ENCODE peak calls at places on chromosomes 5 and 9, in four cellular contexts. A is tibial artery, Z is neural progenitor cell, N is sigmoid colon. P is an unnamed sample.
A peak's percentile ranks its signal among the peaks of the same experiment; 100 is the strongest.

GRCh38 chr5:99019812-99020697 is 91.2 kb upstream of the CHD1 start:
- DNase-seq in A (no peak), Z (no peak), N (no peak), P (peak; percentile 64)

GRCh38 chr9:21392270-21392669 is 7.1 kb upstream of the IFNA2 start:
- DNase-seq in A (no peak), Z (peak; percentile 39), N (no peak), P (peak; percentile 35)

GRCh38 chr5:171845857-171846785 is 60.5 kb downstream of the SMIM23 start:
- DNase-seq in A (peak; percentile 52), Z (peak; percentile 28), N (no peak), P (no peak)

GRCh38 chr5:55415071-55415470 is 107.3 kb downstream of the MTREX start:
- DNase-seq in A (no peak), Z (no peak), N (no peak), P (no peak)

GRCh38 chr9:129938291-129938979 is 103.2 kb downstream of the USP20 start:
- DNase-seq in A (no peak), Z (no peak), N (no peak), P (no peak)

GRCh38 chr5:68169898-68170297 is 45.7 kb upstream of the PIK3R1 start:
- DNase-seq in A (no peak), Z (peak; percentile 79), N (peak; percentile 84), P (no peak)

GRCh38 chr9:133869674-133870419 is 122.3 kb downstream of the VAV2 start:
- DNase-seq in A (no peak), Z (no peak), N (no peak), P (no peak)

GRCh38 chr5:159341914-159342313 is 11.6 kb upstream of the IL12B start:
- DNase-seq in A (peak; percentile 76), Z (no peak), N (no peak), P (peak; percentile 92)

GRCh38 chr5:57366744-57367143 is 115.9 kb downstream of the ACTBL2 start:
- DNase-seq in A (no peak), Z (no peak), N (no peak), P (peak; percentile 87)

GRCh38 chr5:78543916-78544315 is 104.7 kb downstream of the LHFPL2 start:
- DNase-seq in A (no peak), Z (no peak), N (peak; percentile 43), P (no peak)

GRCh38 chr5:43702815-43703214 is 99.8 kb downstream of the NNT start:
- DNase-seq in A (no peak), Z (peak; percentile 17), N (no peak), P (no peak)

GRCh38 chr5:11069041-11069440 is 308.0 kb upstream of the DAP start:
- DNase-seq in A (no peak), Z (no peak), N (no peak), P (no peak)

GRCh38 chr9:32395483-32396216 is 11.2 kb downstream of the ACO1 start:
- DNase-seq in A (peak; percentile 72), Z (no peak), N (peak; percentile 78), P (peak; percentile 82)

GRCh38 chr5:433836-434235 is 9.1 kb upstream of the EXOC3 start:
- DNase-seq in A (peak; percentile 3), Z (no peak), N (peak; percentile 51), P (no peak)

GRCh38 chr9:71685394-71685793 is 82.9 kb downstream of the CEMIP2 start:
- DNase-seq in A (no peak), Z (no peak), N (no peak), P (no peak)

GRCh38 chr9:6686396-6686795 is 40.9 kb upstream of the GLDC start:
- DNase-seq in A (no peak), Z (no peak), N (no peak), P (peak; percentile 42)

GRCh38 chr5:132681983-132682382 is 8.2 kb downstream of the IL4 start:
- DNase-seq in A (no peak), Z (no peak), N (no peak), P (peak; percentile 45)

GRCh38 chr5:132763369-132764036 is 13.5 kb downstream of the SEPTIN8 start:
- DNase-seq in A (no peak), Z (no peak), N (no peak), P (no peak)

GRCh38 chr5:3033033-3033755 is 281.7 kb upstream of the IRX2 start:
- DNase-seq in A (no peak), Z (peak; percentile 23), N (no peak), P (no peak)

GRCh38 chr5:141094481-141095262 is at the start of gene PCDHB2:
- DNase-seq in A (peak; percentile 25), Z (peak; percentile 94), N (no peak), P (peak; percentile 23)

GRCh38 chr9:99677281-99677680 is 144.4 kb upstream of the NR4A3 start:
- DNase-seq in A (no peak), Z (no peak), N (no peak), P (peak; percentile 45)

GRCh38 chr5:73454379-73455036 is 5.9 kb upstream of the FOXD1 start:
- DNase-seq in A (no peak), Z (peak; percentile 84), N (no peak), P (peak; percentile 84)

GRCh38 chr5:1293416-1293996 is 1.4 kb downstream of the TERT start:
- DNase-seq in A (no peak), Z (no peak), N (no peak), P (no peak)

GRCh38 chr9:100573655-100574260 is 4.1 kb upstream of the CAVIN4 start:
- DNase-seq in A (no peak), Z (no peak), N (no peak), P (no peak)

GRCh38 chr5:135031813-135032612 is 2.0 kb downstream of the PITX1 start:
- DNase-seq in A (no peak), Z (peak; percentile 51), N (no peak), P (no peak)

GRCh38 chr9:70924380-70924779 is 197.0 kb downstream of the TRPM3 start:
- DNase-seq in A (no peak), Z (no peak), N (no peak), P (peak; percentile 14)

GRCh38 chr9:126348911-126349550 is 22.4 kb downstream of the MVB12B start:
- DNase-seq in A (no peak), Z (no peak), N (no peak), P (no peak)

GRCh38 chr9:94623253-94623652 is 16.1 kb downstream of the FBP1 start:
- DNase-seq in A (peak; percentile 28), Z (peak; percentile 70), N (no peak), P (peak; percentile 32)

GRCh38 chr9:16316406-16316805 is 554.1 kb downstream of the BNC2 start:
- DNase-seq in A (no peak), Z (no peak), N (peak; percentile 55), P (no peak)

GRCh38 chr5:76528547-76529334 is 94.5 kb downstream of the F2RL2 start:
- DNase-seq in A (no peak), Z (no peak), N (no peak), P (no peak)

GRCh38 chr9:74697535-74697934 is 190.2 kb downstream of the TRPM6 start:
- DNase-seq in A (no peak), Z (no peak), N (no peak), P (no peak)

GRCh38 chr5:116773926-116774325 is 199.3 kb upstream of the SEMA6A start:
- DNase-seq in A (no peak), Z (peak; percentile 80), N (no peak), P (no peak)

DNA sequence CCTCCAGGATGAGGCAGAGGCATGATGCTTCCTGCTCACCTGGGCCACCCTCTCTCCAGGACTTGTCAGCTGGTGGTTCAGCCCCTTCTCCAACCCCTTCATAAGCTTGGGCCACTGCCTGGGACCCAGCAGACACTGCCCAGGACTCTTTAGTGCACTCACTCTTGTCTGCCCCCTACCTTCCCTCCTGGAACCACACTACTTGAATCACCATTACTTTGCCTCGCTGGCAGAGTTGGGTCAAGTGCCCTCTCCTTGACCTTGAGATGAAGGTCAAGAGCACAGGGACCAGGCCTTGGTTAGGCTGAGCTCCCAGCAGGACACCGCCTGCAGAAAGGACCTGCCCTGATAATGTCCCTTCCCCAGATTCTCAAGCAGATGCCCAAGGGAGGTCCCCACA is 8.5 kb upstream of the ENDOG start:
- DNase-seq in A (no peak), Z (no peak), N (no peak), P (no peak)
- TF ChIP-seq CTCF in A (no peak), Z (peak; percentile 22), N (no peak), P (no peak)

GRCh38 chr9:88661759-88662158 is 126.8 kb downstream of the NXNL2 start:
- DNase-seq in A (no peak), Z (no peak), N (no peak), P (peak; percentile 16)
- TF ChIP-seq CTCF in A (no peak), Z (no peak), N (no peak), P (no peak)

DNA sequence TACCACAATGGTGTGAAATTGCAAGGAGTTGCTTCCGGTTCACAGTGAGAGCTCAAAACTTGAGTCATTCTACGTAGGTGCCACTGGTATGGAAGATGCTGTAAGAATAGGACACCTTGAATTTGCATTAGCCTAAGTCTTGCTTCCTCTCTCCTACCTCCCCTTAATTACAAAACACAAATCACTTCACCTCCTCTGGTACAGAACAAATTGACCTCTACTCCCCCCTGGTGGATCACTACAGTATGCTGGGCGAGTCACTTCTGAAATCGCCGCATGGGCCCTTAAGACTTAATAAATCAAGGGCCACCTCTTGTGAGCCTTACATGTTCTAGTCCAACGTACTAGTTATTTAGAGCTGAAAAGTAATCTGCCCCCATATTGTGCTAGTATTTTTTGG is 145.3 kb upstream of the SMARCA2 start:
- DNase-seq in A (no peak), Z (peak; percentile 64), N (no peak), P (peak; percentile 42)
- TF ChIP-seq CTCF in A (peak; percentile 7), Z (peak; percentile 78), N (peak; percentile 18), P (peak; percentile 56)

DNA sequence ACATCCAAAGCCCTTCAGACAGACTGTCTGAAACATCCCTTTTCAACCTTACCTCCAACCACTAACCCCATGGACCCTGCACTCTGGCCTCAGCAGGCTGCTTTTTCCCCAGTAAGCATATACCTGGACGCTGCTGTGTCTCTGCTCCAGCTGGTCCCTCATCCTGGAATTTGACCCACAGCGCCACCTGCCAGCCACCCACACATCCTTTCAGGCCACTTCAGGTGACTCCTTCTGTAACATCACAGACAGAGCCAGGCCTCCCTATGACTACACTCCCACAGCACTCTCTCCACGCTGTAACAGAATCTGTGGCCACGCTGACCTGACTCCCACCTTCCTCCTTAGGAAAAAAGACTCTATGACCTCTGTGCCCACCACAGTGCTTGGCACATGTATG is 3.4 kb downstream of the MGAT1 start:
- DNase-seq in A (no peak), Z (peak; percentile 55), N (peak; percentile 54), P (peak; percentile 49)
- TF ChIP-seq CTCF in A (no peak), Z (peak; percentile 63), N (no peak), P (peak; percentile 43)

DNA sequence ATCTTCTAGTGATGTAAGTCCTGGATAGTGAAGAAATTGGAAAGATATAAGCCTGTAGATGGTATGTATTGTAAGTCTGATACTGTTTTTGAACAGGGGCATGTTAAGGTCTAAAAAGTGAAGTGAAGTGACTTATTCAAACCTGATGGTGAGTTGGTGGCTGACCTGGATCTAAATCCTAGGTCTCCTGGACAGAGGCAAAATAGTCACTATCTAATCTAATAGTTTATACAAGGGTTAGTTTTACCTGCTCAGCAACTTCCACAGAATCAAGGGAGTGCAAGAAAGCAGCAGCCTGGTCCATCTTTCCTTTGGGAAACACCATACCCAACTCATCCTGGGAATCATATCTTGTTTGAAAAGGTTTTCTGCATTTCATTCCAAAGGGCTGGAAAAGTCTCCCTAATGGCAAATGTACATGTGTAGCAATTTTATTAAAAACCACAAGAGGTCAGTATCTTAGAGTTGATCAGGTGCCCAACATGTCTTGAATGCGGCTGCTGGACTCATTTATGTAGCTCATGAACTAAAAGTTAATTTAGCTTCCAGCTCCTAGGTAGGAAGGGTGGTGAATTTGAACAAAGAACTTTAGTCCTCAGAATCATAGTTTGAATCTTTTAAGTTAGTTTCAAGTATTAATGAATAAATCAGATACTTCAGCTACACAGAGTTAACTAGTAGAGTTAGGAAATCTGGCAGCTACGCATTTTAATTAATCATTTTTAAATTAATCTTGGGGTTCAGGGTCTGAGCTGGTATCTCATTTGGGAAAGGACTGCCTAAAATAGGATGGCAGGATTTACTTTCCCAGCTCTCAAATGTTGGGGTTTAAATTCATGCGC is 26.0 kb downstream of the SKP2 start:
- DNase-seq in A (no peak), Z (peak; percentile 50), N (no peak), P (peak; percentile 54)
- TF ChIP-seq CTCF in A (peak; percentile 50), Z (peak; percentile 61), N (peak; percentile 59), P (peak; percentile 57)

GRCh38 chr9:110426052-110426709 is 88.5 kb upstream of the TXNDC8 start:
- DNase-seq in A (no peak), Z (no peak), N (no peak), P (peak; percentile 52)
- TF ChIP-seq CTCF in A (no peak), Z (peak; percentile 12), N (no peak), P (peak; percentile 48)

P was measured in epithelial cell of esophagus.